ENCODE peak calls at places on chromosomes 7 and 10, in ten cellular contexts. One of them, this sample, is unnamed.

GRCh38 chr10:48608279-48608681 is 3.4 kb upstream of the ARHGAP22 start:
- DNase-seq in NB4: peak; percentile 66
- DNase-seq in GM19239: peak; percentile 80
- DNase-seq in activated CD4-positive, alpha-beta T cell treated with anti-CD3 and anti-CD28 coated beads, Interleukin-2, amount 50 U/mL, for 1 hour: no peak
- DNase-seq in stromal cell of bone marrow: no peak
- DNase-seq in Calu3: peak; percentile 54
- DNase-seq in cardiac fibroblast: peak; percentile 61
- DNase-seq in fibroblast of mammary gland: peak; percentile 50
- DNase-seq in EH: no peak
- DNase-seq in MV-4-11: peak; percentile 18
- DNase-seq in this sample: peak; percentile 90

GRCh38 chr7:45028920-45029344 is 28.9 kb downstream of the CCM2 start:
- DNase-seq in NB4: peak; percentile 59
- DNase-seq in GM19239: no peak
- DNase-seq in activated CD4-positive, alpha-beta T cell treated with anti-CD3 and anti-CD28 coated beads, Interleukin-2, amount 50 U/mL, for 1 hour: no peak
- DNase-seq in stromal cell of bone marrow: no peak
- DNase-seq in Calu3: no peak
- DNase-seq in cardiac fibroblast: no peak
- DNase-seq in fibroblast of mammary gland: no peak
- DNase-seq in EH: no peak
- DNase-seq in MV-4-11: no peak
- DNase-seq in this sample: no peak

GRCh38 chr7:124915242-124915641 is 14.4 kb downstream of the POT1 start:
- DNase-seq in NB4: no peak
- DNase-seq in GM19239: no peak
- DNase-seq in activated CD4-positive, alpha-beta T cell treated with anti-CD3 and anti-CD28 coated beads, Interleukin-2, amount 50 U/mL, for 1 hour: no peak
- DNase-seq in stromal cell of bone marrow: no peak
- DNase-seq in Calu3: no peak
- DNase-seq in cardiac fibroblast: no peak
- DNase-seq in fibroblast of mammary gland: no peak
- DNase-seq in EH: no peak
- DNase-seq in MV-4-11: no peak
- DNase-seq in this sample: no peak

GRCh38 chr10:78177013-78177370 is 143.3 kb downstream of the RPS24 start:
- DNase-seq in NB4: no peak
- DNase-seq in GM19239: no peak
- DNase-seq in activated CD4-positive, alpha-beta T cell treated with anti-CD3 and anti-CD28 coated beads, Interleukin-2, amount 50 U/mL, for 1 hour: no peak
- DNase-seq in stromal cell of bone marrow: no peak
- DNase-seq in Calu3: no peak
- DNase-seq in cardiac fibroblast: no peak
- DNase-seq in fibroblast of mammary gland: no peak
- DNase-seq in EH: no peak
- DNase-seq in MV-4-11: no peak
- DNase-seq in this sample: no peak

GRCh38 chr7:531777-532176 is 12.1 kb upstream of the PDGFA start:
- DNase-seq in NB4: no peak
- DNase-seq in GM19239: no peak
- DNase-seq in activated CD4-positive, alpha-beta T cell treated with anti-CD3 and anti-CD28 coated beads, Interleukin-2, amount 50 U/mL, for 1 hour: no peak
- DNase-seq in stromal cell of bone marrow: no peak
- DNase-seq in Calu3: no peak
- DNase-seq in cardiac fibroblast: no peak
- DNase-seq in fibroblast of mammary gland: no peak
- DNase-seq in EH: no peak
- DNase-seq in MV-4-11: no peak
- DNase-seq in this sample: no peak

GRCh38 chr10:49113741-49114141 is 1.6 kb downstream of the VSTM4 start:
- DNase-seq in NB4: no peak
- DNase-seq in GM19239: no peak
- DNase-seq in activated CD4-positive, alpha-beta T cell treated with anti-CD3 and anti-CD28 coated beads, Interleukin-2, amount 50 U/mL, for 1 hour: no peak
- DNase-seq in stromal cell of bone marrow: no peak
- DNase-seq in Calu3: no peak
- DNase-seq in cardiac fibroblast: no peak
- DNase-seq in fibroblast of mammary gland: no peak
- DNase-seq in EH: peak; percentile 35
- DNase-seq in MV-4-11: no peak
- DNase-seq in this sample: no peak

GRCh38 chr7:151954866-151955820 is 1.1 kb upstream of the GALNTL5 start:
- DNase-seq in NB4: peak; percentile 63
- DNase-seq in GM19239: no peak
- DNase-seq in activated CD4-positive, alpha-beta T cell treated with anti-CD3 and anti-CD28 coated beads, Interleukin-2, amount 50 U/mL, for 1 hour: no peak
- DNase-seq in stromal cell of bone marrow: peak; percentile 42
- DNase-seq in Calu3: no peak
- DNase-seq in cardiac fibroblast: peak; percentile 68
- DNase-seq in fibroblast of mammary gland: peak; percentile 91
- DNase-seq in EH: peak; percentile 8
- DNase-seq in MV-4-11: no peak
- DNase-seq in this sample: no peak

GRCh38 chr7:117087639-117088396 is 134.5 kb downstream of the ST7 start:
- DNase-seq in NB4: peak; percentile 73
- DNase-seq in GM19239: no peak
- DNase-seq in activated CD4-positive, alpha-beta T cell treated with anti-CD3 and anti-CD28 coated beads, Interleukin-2, amount 50 U/mL, for 1 hour: no peak
- DNase-seq in stromal cell of bone marrow: no peak
- DNase-seq in Calu3: no peak
- DNase-seq in cardiac fibroblast: no peak
- DNase-seq in fibroblast of mammary gland: no peak
- DNase-seq in EH: peak; percentile 22
- DNase-seq in MV-4-11: no peak
- DNase-seq in this sample: peak; percentile 14

GRCh38 chr7:155598810-155599210 is 45.7 kb upstream of the RBM33 start:
- DNase-seq in NB4: peak; percentile 85
- DNase-seq in GM19239: peak; percentile 79
- DNase-seq in activated CD4-positive, alpha-beta T cell treated with anti-CD3 and anti-CD28 coated beads, Interleukin-2, amount 50 U/mL, for 1 hour: peak; percentile 84
- DNase-seq in stromal cell of bone marrow: peak; percentile 31
- DNase-seq in Calu3: peak; percentile 88
- DNase-seq in cardiac fibroblast: peak; percentile 79
- DNase-seq in fibroblast of mammary gland: peak; percentile 71
- DNase-seq in EH: peak; percentile 65
- DNase-seq in MV-4-11: peak; percentile 44
- DNase-seq in this sample: peak; percentile 94

GRCh38 chr7:116809636-116810266 is 52.6 kb upstream of the CAPZA2 start:
- DNase-seq in NB4: peak; percentile 71
- DNase-seq in GM19239: peak; percentile 9
- DNase-seq in activated CD4-positive, alpha-beta T cell treated with anti-CD3 and anti-CD28 coated beads, Interleukin-2, amount 50 U/mL, for 1 hour: no peak
- DNase-seq in stromal cell of bone marrow: peak; percentile 53
- DNase-seq in Calu3: peak; percentile 57
- DNase-seq in cardiac fibroblast: peak; percentile 85
- DNase-seq in fibroblast of mammary gland: peak; percentile 77
- DNase-seq in EH: peak; percentile 72
- DNase-seq in MV-4-11: peak; percentile 22
- DNase-seq in this sample: peak; percentile 90

GRCh38 chr7:104933433-104934074 is 80.5 kb upstream of the KMT2E start:
- DNase-seq in NB4: peak; percentile 45
- DNase-seq in GM19239: no peak
- DNase-seq in activated CD4-positive, alpha-beta T cell treated with anti-CD3 and anti-CD28 coated beads, Interleukin-2, amount 50 U/mL, for 1 hour: no peak
- DNase-seq in stromal cell of bone marrow: no peak
- DNase-seq in Calu3: no peak
- DNase-seq in cardiac fibroblast: no peak
- DNase-seq in fibroblast of mammary gland: no peak
- DNase-seq in EH: no peak
- DNase-seq in MV-4-11: peak; percentile 74
- DNase-seq in this sample: peak; percentile 62

GRCh38 chr7:153524070-153524601 is 528.1 kb upstream of the DPP6 start:
- DNase-seq in NB4: no peak
- DNase-seq in GM19239: no peak
- DNase-seq in activated CD4-positive, alpha-beta T cell treated with anti-CD3 and anti-CD28 coated beads, Interleukin-2, amount 50 U/mL, for 1 hour: no peak
- DNase-seq in stromal cell of bone marrow: no peak
- DNase-seq in Calu3: no peak
- DNase-seq in cardiac fibroblast: no peak
- DNase-seq in fibroblast of mammary gland: no peak
- DNase-seq in EH: no peak
- DNase-seq in MV-4-11: no peak
- DNase-seq in this sample: no peak

GRCh38 chr7:15836041-15836440 is 149.6 kb upstream of the MEOX2 start:
- DNase-seq in NB4: no peak
- DNase-seq in GM19239: no peak
- DNase-seq in activated CD4-positive, alpha-beta T cell treated with anti-CD3 and anti-CD28 coated beads, Interleukin-2, amount 50 U/mL, for 1 hour: no peak
- DNase-seq in stromal cell of bone marrow: no peak
- DNase-seq in Calu3: no peak
- DNase-seq in cardiac fibroblast: peak; percentile 31
- DNase-seq in fibroblast of mammary gland: no peak
- DNase-seq in EH: peak; percentile 74
- DNase-seq in MV-4-11: no peak
- DNase-seq in this sample: no peak

GRCh38 chr10:69636626-69637550 is 6.8 kb downstream of the FAM241B start:
- DNase-seq in NB4: peak; percentile 32
- DNase-seq in GM19239: no peak
- DNase-seq in activated CD4-positive, alpha-beta T cell treated with anti-CD3 and anti-CD28 coated beads, Interleukin-2, amount 50 U/mL, for 1 hour: peak; percentile 29
- DNase-seq in stromal cell of bone marrow: no peak
- DNase-seq in Calu3: peak; percentile 83
- DNase-seq in cardiac fibroblast: peak; percentile 14
- DNase-seq in fibroblast of mammary gland: no peak
- DNase-seq in EH: no peak
- DNase-seq in MV-4-11: peak; percentile 13
- DNase-seq in this sample: peak; percentile 72

GRCh38 chr7:159121476-159121875 is 23.2 kb downstream of the VIPR2 start:
- DNase-seq in NB4: no peak
- DNase-seq in GM19239: no peak
- DNase-seq in activated CD4-positive, alpha-beta T cell treated with anti-CD3 and anti-CD28 coated beads, Interleukin-2, amount 50 U/mL, for 1 hour: no peak
- DNase-seq in stromal cell of bone marrow: no peak
- DNase-seq in Calu3: no peak
- DNase-seq in cardiac fibroblast: no peak
- DNase-seq in fibroblast of mammary gland: no peak
- DNase-seq in EH: no peak
- DNase-seq in MV-4-11: no peak
- DNase-seq in this sample: no peak

GRCh38 chr10:104327745-104328635 is 10.3 kb downstream of the ITPRIP start:
- DNase-seq in NB4: peak; percentile 87
- DNase-seq in GM19239: no peak
- DNase-seq in activated CD4-positive, alpha-beta T cell treated with anti-CD3 and anti-CD28 coated beads, Interleukin-2, amount 50 U/mL, for 1 hour: no peak
- DNase-seq in stromal cell of bone marrow: peak; percentile 86
- DNase-seq in Calu3: no peak
- DNase-seq in cardiac fibroblast: peak; percentile 86
- DNase-seq in fibroblast of mammary gland: peak; percentile 90
- DNase-seq in EH: peak; percentile 93
- DNase-seq in MV-4-11: peak; percentile 51
- DNase-seq in this sample: no peak

GRCh38 chr10:92544296-92544695 is 29.6 kb downstream of the IDE start:
- DNase-seq in NB4: peak; percentile 89
- DNase-seq in GM19239: no peak
- DNase-seq in activated CD4-positive, alpha-beta T cell treated with anti-CD3 and anti-CD28 coated beads, Interleukin-2, amount 50 U/mL, for 1 hour: no peak
- DNase-seq in stromal cell of bone marrow: no peak
- DNase-seq in Calu3: no peak
- DNase-seq in cardiac fibroblast: no peak
- DNase-seq in fibroblast of mammary gland: no peak
- DNase-seq in EH: peak; percentile 69
- DNase-seq in MV-4-11: peak; percentile 94
- DNase-seq in this sample: peak; percentile 42

GRCh38 chr10:25483999-25484398 is 309.2 kb downstream of the GPR158 start:
- DNase-seq in NB4: no peak
- DNase-seq in GM19239: no peak
- DNase-seq in activated CD4-positive, alpha-beta T cell treated with anti-CD3 and anti-CD28 coated beads, Interleukin-2, amount 50 U/mL, for 1 hour: no peak
- DNase-seq in stromal cell of bone marrow: no peak
- DNase-seq in Calu3: no peak
- DNase-seq in cardiac fibroblast: no peak
- DNase-seq in fibroblast of mammary gland: no peak
- DNase-seq in EH: no peak
- DNase-seq in MV-4-11: no peak
- DNase-seq in this sample: no peak

GRCh38 chr7:57427146-57427545 is 22.8 kb upstream of the ZNF716 start:
- DNase-seq in NB4: no peak
- DNase-seq in GM19239: no peak
- DNase-seq in activated CD4-positive, alpha-beta T cell treated with anti-CD3 and anti-CD28 coated beads, Interleukin-2, amount 50 U/mL, for 1 hour: no peak
- DNase-seq in stromal cell of bone marrow: no peak
- DNase-seq in Calu3: no peak
- DNase-seq in cardiac fibroblast: no peak
- DNase-seq in fibroblast of mammary gland: no peak
- DNase-seq in EH: no peak
- DNase-seq in MV-4-11: no peak
- DNase-seq in this sample: no peak

GRCh38 chr7:130079846-130080394 is 9.6 kb downstream of the KLHDC10 start:
- DNase-seq in NB4: no peak
- DNase-seq in GM19239: no peak
- DNase-seq in activated CD4-positive, alpha-beta T cell treated with anti-CD3 and anti-CD28 coated beads, Interleukin-2, amount 50 U/mL, for 1 hour: no peak
- DNase-seq in stromal cell of bone marrow: no peak
- DNase-seq in Calu3: no peak
- DNase-seq in cardiac fibroblast: no peak
- DNase-seq in fibroblast of mammary gland: no peak
- DNase-seq in EH: no peak
- DNase-seq in MV-4-11: no peak
- DNase-seq in this sample: no peak

GRCh38 chr10:125448596-125448995 is 234.4 kb downstream of the TEX36 start:
- DNase-seq in NB4: peak; percentile 44
- DNase-seq in GM19239: no peak
- DNase-seq in activated CD4-positive, alpha-beta T cell treated with anti-CD3 and anti-CD28 coated beads, Interleukin-2, amount 50 U/mL, for 1 hour: no peak
- DNase-seq in stromal cell of bone marrow: no peak
- DNase-seq in Calu3: peak; percentile 56
- DNase-seq in cardiac fibroblast: peak; percentile 2
- DNase-seq in fibroblast of mammary gland: peak; percentile 2
- DNase-seq in EH: peak; percentile 19
- DNase-seq in MV-4-11: no peak
- DNase-seq in this sample: peak; percentile 75

GRCh38 chr7:94396044-94396443 is 1.3 kb downstream of the COL1A2 start:
- DNase-seq in NB4: no peak
- DNase-seq in GM19239: no peak
- DNase-seq in activated CD4-positive, alpha-beta T cell treated with anti-CD3 and anti-CD28 coated beads, Interleukin-2, amount 50 U/mL, for 1 hour: no peak
- DNase-seq in stromal cell of bone marrow: peak; percentile 55
- DNase-seq in Calu3: no peak
- DNase-seq in cardiac fibroblast: peak; percentile 87
- DNase-seq in fibroblast of mammary gland: peak; percentile 89
- DNase-seq in EH: peak; percentile 82
- DNase-seq in MV-4-11: no peak
- DNase-seq in this sample: no peak

GRCh38 chr10:84329094-84329611 is 764 bp downstream of the CCSER2 start:
- DNase-seq in NB4: peak; percentile 41
- DNase-seq in GM19239: no peak
- DNase-seq in activated CD4-positive, alpha-beta T cell treated with anti-CD3 and anti-CD28 coated beads, Interleukin-2, amount 50 U/mL, for 1 hour: peak; percentile 62
- DNase-seq in stromal cell of bone marrow: no peak
- DNase-seq in Calu3: no peak
- DNase-seq in cardiac fibroblast: peak; percentile 64
- DNase-seq in fibroblast of mammary gland: peak; percentile 51
- DNase-seq in EH: peak; percentile 54
- DNase-seq in MV-4-11: no peak
- DNase-seq in this sample: peak; percentile 56

GRCh38 chr10:121087129-121087528 is 236.0 kb downstream of the WDR11 start:
- DNase-seq in NB4: no peak
- DNase-seq in GM19239: no peak
- DNase-seq in activated CD4-positive, alpha-beta T cell treated with anti-CD3 and anti-CD28 coated beads, Interleukin-2, amount 50 U/mL, for 1 hour: no peak
- DNase-seq in stromal cell of bone marrow: no peak
- DNase-seq in Calu3: no peak
- DNase-seq in cardiac fibroblast: no peak
- DNase-seq in fibroblast of mammary gland: no peak
- DNase-seq in EH: no peak
- DNase-seq in MV-4-11: peak; percentile 36
- DNase-seq in this sample: no peak

GRCh38 chr10:90701428-90701827 is 156.4 kb downstream of the HTR7 start:
- DNase-seq in NB4: no peak
- DNase-seq in GM19239: no peak
- DNase-seq in activated CD4-positive, alpha-beta T cell treated with anti-CD3 and anti-CD28 coated beads, Interleukin-2, amount 50 U/mL, for 1 hour: no peak
- DNase-seq in stromal cell of bone marrow: no peak
- DNase-seq in Calu3: no peak
- DNase-seq in cardiac fibroblast: no peak
- DNase-seq in fibroblast of mammary gland: no peak
- DNase-seq in EH: no peak
- DNase-seq in MV-4-11: no peak
- DNase-seq in this sample: no peak

GRCh38 chr10:42979730-42980467 is 97.0 kb upstream of the RET start:
- DNase-seq in NB4: no peak
- DNase-seq in GM19239: no peak
- DNase-seq in activated CD4-positive, alpha-beta T cell treated with anti-CD3 and anti-CD28 coated beads, Interleukin-2, amount 50 U/mL, for 1 hour: no peak
- DNase-seq in stromal cell of bone marrow: no peak
- DNase-seq in Calu3: no peak
- DNase-seq in cardiac fibroblast: no peak
- DNase-seq in fibroblast of mammary gland: no peak
- DNase-seq in EH: no peak
- DNase-seq in MV-4-11: no peak
- DNase-seq in this sample: no peak

GRCh38 chr7:82067628-82068264 is 297.9 kb upstream of the HGF start:
- DNase-seq in NB4: no peak
- DNase-seq in GM19239: no peak
- DNase-seq in activated CD4-positive, alpha-beta T cell treated with anti-CD3 and anti-CD28 coated beads, Interleukin-2, amount 50 U/mL, for 1 hour: no peak
- DNase-seq in stromal cell of bone marrow: no peak
- DNase-seq in Calu3: no peak
- DNase-seq in cardiac fibroblast: no peak
- DNase-seq in fibroblast of mammary gland: no peak
- DNase-seq in EH: no peak
- DNase-seq in MV-4-11: no peak
- DNase-seq in this sample: no peak

GRCh38 chr10:132508497-132509443 is 28.8 kb upstream of the INPP5A start:
- DNase-seq in NB4: no peak
- DNase-seq in GM19239: no peak
- DNase-seq in activated CD4-positive, alpha-beta T cell treated with anti-CD3 and anti-CD28 coated beads, Interleukin-2, amount 50 U/mL, for 1 hour: no peak
- DNase-seq in stromal cell of bone marrow: no peak
- DNase-seq in Calu3: no peak
- DNase-seq in cardiac fibroblast: no peak
- DNase-seq in fibroblast of mammary gland: no peak
- DNase-seq in EH: peak; percentile 28
- DNase-seq in MV-4-11: no peak
- DNase-seq in this sample: no peak

This sample was measured in Karpas-422.